ENCODE peak calls at places on chromosomes 5 and 9, in four cellular contexts. E is left ventricle myocardium inferior, J is esophagus muscularis mucosa, H is GM12878. I is an unnamed sample.

GRCh38 chr5:43019615-43020293 is 20.4 kb downstream of the ANXA2R start:
- DNase-seq in E (no peak), J (no peak), H (no peak), I (no peak)

GRCh38 chr5:111976705-111977104 is 219.7 kb upstream of the NREP start:
- DNase-seq in E (no peak), J (no peak), H (no peak), I (no peak)

GRCh38 chr5:107919969-107920368 is 249.2 kb upstream of the EFNA5 start:
- DNase-seq in E (no peak), J (no peak), H (peak; percentile 16), I (no peak)

GRCh38 chr5:138716456-138716924 is 36.7 kb upstream of the CTNNA1 start:
- DNase-seq in E (no peak), J (no peak), H (no peak), I (no peak)

GRCh38 chr5:111681791-111682190 is 75.2 kb downstream of the NREP start:
- DNase-seq in E (no peak), J (peak; percentile 42), H (no peak), I (no peak)

GRCh38 chr5:146548781-146549449 is 32.9 kb upstream of the GPR151 start:
- DNase-seq in E (no peak), J (no peak), H (no peak), I (no peak)

GRCh38 chr5:151351675-151352074 is 4.3 kb upstream of the SLC36A2 start:
- DNase-seq in E (no peak), J (no peak), H (no peak), I (no peak)

GRCh38 chr9:129141066-129142041 is 30.1 kb downstream of the PTPA start:
- DNase-seq in E (peak; percentile 69), J (no peak), H (peak; percentile 71), I (peak; percentile 78)

GRCh38 chr5:108380531-108381021 is 1.3 kb downstream of the FBXL17 start:
- DNase-seq in E (peak; percentile 63), J (no peak), H (peak; percentile 43), I (peak; percentile 72)

GRCh38 chr5:3220201-3220600 is 375.4 kb upstream of the IRX1 start:
- DNase-seq in E (no peak), J (no peak), H (no peak), I (no peak)

GRCh38 chr9:35829764-35830096 is 702 bp downstream of the TMEM8B start:
- DNase-seq in E (no peak), J (no peak), H (no peak), I (no peak)

GRCh38 chr9:35829084-35829763 is at the start of gene TMEM8B:
- DNase-seq in E (peak; percentile 99), J (peak; percentile 99), H (no peak), I (peak; percentile 98)

GRCh38 chr9:35826071-35826701 is 2.3 kb downstream of the FAM221B start:
- DNase-seq in E (no peak), J (no peak), H (peak; percentile 69), I (no peak)

GRCh38 chr9:35828716-35829083 is at the start of gene FAM221B:
- DNase-seq in E (peak; percentile 36), J (no peak), H (no peak), I (peak; percentile 35)

DNA sequence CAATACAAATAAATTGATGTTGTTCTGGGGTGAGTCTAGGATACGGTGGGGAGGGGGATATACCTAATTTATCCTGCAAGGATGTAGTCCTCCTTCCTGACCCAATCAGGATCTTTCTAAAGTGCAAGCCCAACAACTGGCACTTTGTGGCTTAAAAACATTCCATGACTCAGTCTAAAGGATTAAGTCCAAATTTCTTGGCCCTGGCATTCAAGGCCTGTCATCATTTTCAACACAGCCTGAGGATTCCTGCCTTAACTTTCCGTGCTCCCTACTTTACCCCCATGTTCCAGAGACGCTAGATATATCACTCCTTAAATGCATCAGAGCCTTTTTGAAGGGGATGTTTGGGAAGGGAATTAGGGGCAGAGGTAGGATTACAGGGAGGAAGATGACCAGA is 1.0 kb downstream of the FAM221B start:
- DNase-seq in E (no peak), J (no peak), H (no peak), I (no peak)
- H3K27ac ChIP-seq in E (no peak overlapping the region), J (peak overlapping the region; percentile 39), H (no peak overlapping the region), I (peak overlapping the region; percentile 96)

GRCh38 chr9:96565684-96566360 is 53.8 kb downstream of the CDC14B start:
- DNase-seq in E (no peak), J (no peak), H (no peak), I (no peak)
- H3K4me3 ChIP-seq in E (peak overlapping the region; percentile 91), J (peak overlapping the region; percentile 90), H (peak overlapping the region; percentile 80), I (peak overlapping the region; percentile 91)

GRCh38 chr9:99947395-99947794 is 40.9 kb downstream of the STX17 start:
- DNase-seq in E (no peak), J (no peak), H (no peak), I (no peak)
- TF ChIP-seq CTCF in E (no peak), J (no peak), H (no peak), I (no peak)

DNA sequence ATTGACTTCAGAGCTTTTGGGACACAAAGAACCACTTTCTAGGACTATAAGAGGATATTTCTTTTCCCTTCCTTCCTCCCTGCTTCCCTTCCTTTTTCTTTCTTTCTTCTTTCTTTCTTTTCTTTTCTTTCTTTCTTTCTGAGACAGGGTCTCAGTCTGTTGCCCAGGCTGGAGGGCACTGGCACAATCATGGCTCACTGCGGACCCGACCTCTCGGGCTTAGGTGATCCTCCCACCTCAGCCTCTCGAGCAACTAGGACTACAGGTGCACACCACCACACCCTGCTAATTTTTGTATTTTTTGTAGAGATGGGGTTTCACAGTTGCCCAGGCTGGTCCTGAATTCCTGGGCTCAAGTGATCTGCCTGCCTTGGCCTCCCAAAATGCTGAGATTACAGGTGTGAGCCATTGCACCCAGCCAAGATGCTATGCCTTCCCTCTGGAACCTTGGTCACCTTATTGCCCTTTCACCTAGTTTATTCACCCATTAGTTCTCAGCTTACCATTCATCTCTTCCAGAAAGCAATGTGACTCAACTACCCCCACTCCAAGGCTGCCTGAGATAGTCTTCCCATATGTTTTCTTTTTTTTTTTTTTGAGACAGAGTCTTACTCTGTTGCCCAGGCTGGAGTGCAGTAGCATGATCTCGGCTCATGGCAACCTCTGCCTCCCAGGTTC is 10.1 kb downstream of the PLIN2 start:
- DNase-seq in E (no peak), J (no peak), H (no peak), I (no peak)
- H3K27ac ChIP-seq in E (peak overlapping the region; percentile 65), J (no peak overlapping the region), H (no peak overlapping the region), I (no peak overlapping the region)

DNA sequence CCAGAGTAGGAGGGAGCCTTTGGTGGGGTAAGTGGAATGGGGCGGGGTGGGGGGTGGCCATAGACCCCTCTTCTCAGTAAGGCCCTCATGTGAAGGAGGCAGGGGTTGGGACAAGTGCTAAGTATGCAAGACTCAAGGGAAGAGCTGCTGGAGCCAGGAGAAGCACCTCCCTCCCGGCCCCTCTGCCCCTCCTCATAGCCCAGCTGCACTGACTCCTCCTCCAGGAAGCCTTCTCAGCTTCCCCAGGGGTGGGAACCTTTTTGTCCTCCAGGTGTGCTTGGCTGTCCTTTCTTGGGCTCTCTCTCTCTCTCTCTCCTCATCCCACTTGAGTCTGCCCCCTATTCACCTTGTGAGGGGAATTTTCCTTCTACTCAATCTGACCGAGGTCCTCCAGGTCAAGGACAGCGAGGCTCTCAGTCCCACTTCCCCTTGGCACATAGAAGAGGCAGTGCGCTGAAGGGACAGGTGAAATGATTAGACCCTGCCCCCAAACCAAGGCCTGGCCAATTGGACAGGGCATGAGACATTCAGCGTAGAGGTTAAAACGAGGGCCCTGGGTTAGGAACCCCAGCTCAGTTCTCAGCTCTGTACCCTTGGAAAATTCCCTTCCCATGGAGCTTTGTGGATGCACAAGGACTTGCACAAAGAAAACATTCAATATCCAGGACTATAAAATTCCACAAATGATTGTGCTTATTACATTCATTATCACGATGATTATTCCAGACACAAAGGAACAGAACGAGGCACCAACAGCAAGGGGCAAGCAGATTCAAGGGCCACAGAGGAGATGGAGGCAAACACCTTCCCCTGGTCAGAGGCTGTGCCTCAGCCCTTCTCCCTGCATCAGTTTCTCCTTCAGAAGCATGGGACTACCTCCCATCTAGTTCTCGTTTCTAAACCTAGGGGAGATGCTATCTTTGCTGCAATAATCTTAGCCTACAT is 45.6 kb upstream of the IL17B start:
- DNase-seq in E (no peak), J (no peak), H (no peak), I (no peak)
- H3K4me3 ChIP-seq in E (peak overlapping the region; percentile 67), J (no peak overlapping the region), H (no peak overlapping the region), I (no peak overlapping the region)

GRCh38 chr5:1887400-1888360 is 5.0 kb upstream of the IRX4 start:
- DNase-seq in E (no peak), J (no peak), H (no peak), I (no peak)

GRCh38 chr5:1885476-1885755 is 2.7 kb upstream of the IRX4 start:
- DNase-seq in E (peak; percentile 13), J (no peak), H (no peak), I (no peak)

GRCh38 chr5:1885777-1886633 is 3.3 kb upstream of the IRX4 start:
- DNase-seq in E (no peak), J (no peak), H (no peak), I (no peak)

GRCh38 chr5:1888541-1889251 is 6.0 kb upstream of the IRX4 start:
- DNase-seq in E (no peak), J (no peak), H (no peak), I (no peak)

GRCh38 chr5:1886634-1887399 is 4.1 kb upstream of the IRX4 start:
- DNase-seq in E (no peak), J (no peak), H (no peak), I (no peak)
- TF ChIP-seq CTCF in E (peak; percentile 32), J (no peak), H (no peak), I (no peak)

DNA sequence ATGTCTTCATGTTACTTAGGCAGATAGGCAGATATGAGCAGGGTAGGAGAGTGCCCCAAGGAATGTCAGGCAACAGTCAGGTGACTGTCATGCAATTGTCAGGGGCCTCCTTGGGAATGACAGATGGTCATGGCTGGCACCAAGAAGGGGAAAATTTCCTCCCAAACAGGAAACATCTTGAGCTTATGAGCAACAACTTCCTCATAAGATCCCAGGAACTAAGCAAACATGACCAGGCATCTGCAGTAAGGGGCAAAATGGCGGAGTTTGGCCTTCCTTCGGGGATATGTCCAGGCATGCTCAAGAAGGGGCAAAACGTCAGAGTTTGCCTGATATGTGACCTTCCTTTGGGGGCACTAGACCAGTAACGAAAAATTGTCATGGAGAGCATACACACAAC is 591.8 kb downstream of the PDE4D start:
- DNase-seq in E (no peak), J (no peak), H (no peak), I (no peak)
- H3K27ac ChIP-seq in E (no peak overlapping the region), J (no peak overlapping the region), H (no peak overlapping the region), I (no peak overlapping the region)

GRCh38 chr9:73093740-73094379 is 57.8 kb upstream of the ANXA1 start:
- DNase-seq in E (no peak), J (no peak), H (no peak), I (no peak)
- H3K4me3 ChIP-seq in E (peak overlapping the region; percentile 34), J (peak overlapping the region; percentile 24), H (no peak overlapping the region), I (peak overlapping the region; percentile 37)